ENCODE peak calls at places on chromosomes 16 and 17, in seven cellular contexts. O is GM12865; A is CD8-positive, alpha-beta T cell; M is AG09309; J is heart right ventricle; Y is mucosa of descending colon; E is hepatocyte. R is an unnamed sample.

GRCh38 chr16:28609631-28610594 is at the start of gene SULT1A1:
- DNase-seq in O (no peak), A (no peak), J (peak), E (peak), M (no peak), Y (peak), R (no peak)

GRCh38 chr17:17892009-17892408 is 55.2 kb upstream of the SREBF1 start:
- DNase-seq in J (no peak), M (no peak), Y (no peak), A (no peak), O (no peak), E (no peak), R (no peak)

GRCh38 chr17:62703269-62703775 is 75.9 kb downstream of the MRC2 start:
- DNase-seq in E (no peak), Y (no peak), A (no peak), O (no peak), J (no peak), M (no peak), R (no peak)

GRCh38 chr16:82033006-82033405 is 2.0 kb upstream of the HSD17B2 start:
- DNase-seq in M (no peak), E (no peak), Y (peak), A (no peak), J (no peak), O (no peak), R (no peak)

GRCh38 chr17:57425903-57426574 is 169.7 kb downstream of the MSI2 start:
- DNase-seq in M (no peak), E (no peak), A (no peak), O (peak), Y (no peak), J (no peak), R (no peak)

GRCh38 chr17:44916781-44917241 is 1.5 kb upstream of the GFAP start:
- DNase-seq in J (peak), A (no peak), M (peak), Y (no peak), O (no peak), E (peak), R (no peak)

GRCh38 chr16:30375830-30376229 is 1.2 kb downstream of the MYL11 start:
- DNase-seq in J (no peak), E (no peak), M (no peak), A (no peak), Y (no peak), O (no peak), R (no peak)

GRCh38 chr17:2814499-2815341 is 18.5 kb downstream of the RAP1GAP2 start:
- DNase-seq in M (no peak), Y (peak), E (no peak), J (no peak), A (peak), O (peak), R (no peak)

GRCh38 chr16:12961621-12962020 is 60.2 kb downstream of the SHISA9 start:
- DNase-seq in E (no peak), A (no peak), J (no peak), O (no peak), M (no peak), Y (no peak), R (no peak)

GRCh38 chr17:17305282-17305801 is 2.2 kb downstream of the NT5M start:
- DNase-seq in O (peak), M (no peak), J (no peak), Y (peak), A (peak), E (no peak), R (no peak)

GRCh38 chr16:54931041-54931756 is 534 bp downstream of the IRX5 start:
- DNase-seq in E (peak), O (no peak), M (no peak), J (peak), A (no peak), Y (peak), R (no peak)

GRCh38 chr16:4936991-4937781 is at the start of gene PPL:
- DNase-seq in E (peak), A (no peak), M (no peak), O (peak), Y (peak), J (peak), R (no peak)

GRCh38 chr16:85424260-85425060 is 188.7 kb upstream of the GSE1 start:
- DNase-seq in J (peak), M (no peak), A (peak), Y (peak), E (no peak), O (no peak), R (no peak)

GRCh38 chr17:17075037-17075755 is 32.9 kb downstream of the MPRIP start:
- DNase-seq in J (peak), E (peak), Y (peak), A (no peak), O (no peak), M (peak), R (peak)

GRCh38 chr16:57510016-57510871 is 24.0 kb upstream of the DOK4 start:
- DNase-seq in J (no peak), O (no peak), M (no peak), Y (no peak), A (no peak), E (peak), R (no peak)

GRCh38 chr17:79623786-79624657 is 13.2 kb upstream of the RBFOX3 start:
- DNase-seq in A (no peak), E (no peak), Y (peak), J (no peak), O (no peak), M (no peak), R (no peak)

GRCh38 chr16:57235128-57236092 is 9.6 kb upstream of the ARL2BP start:
- DNase-seq in M (no peak), A (no peak), J (no peak), Y (no peak), O (peak), E (peak), R (no peak)

GRCh38 chr17:48539177-48539576 is 5.7 kb downstream of the HOXB2 start:
- DNase-seq in E (no peak), O (no peak), J (no peak), A (no peak), Y (no peak), M (peak), R (no peak)

GRCh38 chr17:42325026-42325425 is 36.7 kb downstream of the STAT5A start:
- DNase-seq in Y (no peak), E (peak), M (peak), O (no peak), J (no peak), A (no peak), R (peak)

GRCh38 chr17:28170771-28171170 is 128.3 kb downstream of the NLK start:
- DNase-seq in J (no peak), M (no peak), Y (no peak), O (no peak), A (no peak), E (no peak), R (no peak)

GRCh38 chr16:11052080-11052808 is 107.9 kb downstream of the CLEC16A start:
- DNase-seq in A (peak), E (no peak), J (no peak), M (no peak), O (peak), Y (no peak), R (no peak)

GRCh38 chr16:71540-72341 is 690 bp downstream of the RHBDF1 start:
- DNase-seq in A (no peak), Y (peak), M (no peak), E (peak), O (no peak), J (peak), R (no peak)

GRCh38 chr16:13186813-13187212 is 285.4 kb downstream of the SHISA9 start:
- DNase-seq in J (no peak), Y (no peak), A (no peak), M (no peak), O (peak), E (no peak), R (no peak)

GRCh38 chr16:75280331-75280804 is 28.9 kb upstream of the BCAR1 start:
- DNase-seq in A (no peak), M (no peak), J (no peak), E (no peak), O (no peak), Y (no peak), R (no peak)

GRCh38 chr17:33197342-33197741 is 95.8 kb downstream of the ASIC2 start:
- DNase-seq in O (no peak), J (no peak), Y (no peak), M (no peak), A (no peak), E (no peak), R (no peak)

GRCh38 chr17:64683791-64684190 is 21.7 kb upstream of the SMURF2 start:
- DNase-seq in O (no peak), A (no peak), E (no peak), M (no peak), J (no peak), Y (no peak), R (no peak)

GRCh38 chr17:79658811-79659207 is 48.0 kb upstream of the RBFOX3 start:
- DNase-seq in M (no peak), A (no peak), J (no peak), E (peak), O (peak), Y (no peak), R (peak)

GRCh38 chr16:78310990-78311561 is 211.6 kb downstream of the WWOX start:
- DNase-seq in J (no peak), O (no peak), E (no peak), A (no peak), Y (no peak), M (no peak), R (no peak)

GRCh38 chr17:48037924-48038323 is 327 bp upstream of the COPZ2 start:
- DNase-seq in A (no peak), M (no peak), E (no peak), Y (no peak), J (no peak), O (no peak), R (no peak)

GRCh38 chr16:86494565-86495356 is 15.6 kb upstream of the FOXF1 start:
- DNase-seq in M (no peak), J (no peak), Y (no peak), O (no peak), A (no peak), E (no peak), R (no peak)

GRCh38 chr16:86492961-86493639 is 17.2 kb upstream of the FOXF1 start:
- DNase-seq in J (no peak), Y (no peak), M (no peak), A (no peak), E (no peak), O (no peak), R (no peak)

GRCh38 chr16:86495357-86495701 is 15.0 kb upstream of the FOXF1 start:
- DNase-seq in A (no peak), Y (no peak), O (no peak), E (no peak), M (no peak), J (no peak), R (no peak)

GRCh38 chr16:86492267-86492960 is 17.9 kb upstream of the FOXF1 start:
- DNase-seq in A (no peak), E (no peak), M (no peak), J (no peak), O (no peak), Y (no peak), R (no peak)

GRCh38 chr16:86494039-86494564 is 16.2 kb upstream of the FOXF1 start:
- DNase-seq in M (no peak), A (no peak), O (no peak), E (no peak), Y (no peak), J (no peak), R (no peak)
- TF ChIP-seq CTCF in M (no peak), A (no peak), O (no peak), E (no peak), Y (no peak), J (no peak), R (no peak)

DNA sequence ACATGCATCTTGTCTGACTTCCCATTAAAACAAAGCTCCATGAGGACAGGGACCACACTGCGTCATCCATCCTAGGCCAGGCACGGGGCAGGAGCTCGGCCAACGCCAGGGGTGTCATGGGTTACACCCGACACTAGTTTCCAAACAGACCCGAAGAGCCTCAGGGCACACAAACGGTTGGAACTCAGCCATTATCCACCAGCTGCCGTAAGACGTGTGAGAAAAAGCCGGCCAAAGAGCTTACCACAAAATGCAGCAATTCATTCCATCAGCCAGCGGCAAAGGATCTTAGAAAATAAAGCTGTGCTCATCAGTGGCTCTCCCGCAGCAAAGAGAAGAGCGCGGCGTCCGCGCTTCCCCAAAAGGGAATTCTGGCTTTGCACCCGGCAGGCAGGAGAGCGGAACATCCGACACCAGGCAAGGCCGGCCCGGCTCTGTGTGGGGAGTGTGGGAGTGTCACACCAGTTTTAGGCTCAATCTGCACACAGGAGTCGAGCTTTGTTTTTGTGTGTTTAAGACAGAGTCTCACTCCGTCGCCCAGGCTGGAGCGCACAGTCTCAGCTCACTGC is 1.7 kb downstream of the SLC38A8 start:
- DNase-seq in M (peak), Y (no peak), O (no peak), A (no peak), E (no peak), J (no peak), R (peak)
- H3K4me3 ChIP-seq in M (no peak), Y (no peak), O (no peak), A (no peak), E (no peak), J (no peak), R (no peak)

GRCh38 chr16:88924834-88925539 is 52.0 kb downstream of the CBFA2T3 start:
- DNase-seq in O (peak), J (no peak), M (peak), E (peak), A (no peak), Y (no peak), R (peak)
- TF ChIP-seq CTCF in O (peak), J (peak), M (peak), E (peak), A (no peak), Y (no peak), R (peak)

GRCh38 chr17:53118948-53119347 is 703.8 kb upstream of the KIF2B start:
- DNase-seq in Y (no peak), J (no peak), A (no peak), O (no peak), M (no peak), E (no peak), R (no peak)
- H3K4me3 ChIP-seq in Y (no peak), J (no peak), A (no peak), O (no peak), M (no peak), E (no peak), R (no peak)

GRCh38 chr17:39404542-39405378 is 3.3 kb upstream of the FBXL20 start:
- DNase-seq in A (no peak), E (no peak), O (peak), M (peak), Y (no peak), J (no peak), R (peak)
- TF ChIP-seq CTCF in A (no peak), E (no peak), O (no peak), M (no peak), Y (no peak), J (no peak), R (no peak)

DNA sequence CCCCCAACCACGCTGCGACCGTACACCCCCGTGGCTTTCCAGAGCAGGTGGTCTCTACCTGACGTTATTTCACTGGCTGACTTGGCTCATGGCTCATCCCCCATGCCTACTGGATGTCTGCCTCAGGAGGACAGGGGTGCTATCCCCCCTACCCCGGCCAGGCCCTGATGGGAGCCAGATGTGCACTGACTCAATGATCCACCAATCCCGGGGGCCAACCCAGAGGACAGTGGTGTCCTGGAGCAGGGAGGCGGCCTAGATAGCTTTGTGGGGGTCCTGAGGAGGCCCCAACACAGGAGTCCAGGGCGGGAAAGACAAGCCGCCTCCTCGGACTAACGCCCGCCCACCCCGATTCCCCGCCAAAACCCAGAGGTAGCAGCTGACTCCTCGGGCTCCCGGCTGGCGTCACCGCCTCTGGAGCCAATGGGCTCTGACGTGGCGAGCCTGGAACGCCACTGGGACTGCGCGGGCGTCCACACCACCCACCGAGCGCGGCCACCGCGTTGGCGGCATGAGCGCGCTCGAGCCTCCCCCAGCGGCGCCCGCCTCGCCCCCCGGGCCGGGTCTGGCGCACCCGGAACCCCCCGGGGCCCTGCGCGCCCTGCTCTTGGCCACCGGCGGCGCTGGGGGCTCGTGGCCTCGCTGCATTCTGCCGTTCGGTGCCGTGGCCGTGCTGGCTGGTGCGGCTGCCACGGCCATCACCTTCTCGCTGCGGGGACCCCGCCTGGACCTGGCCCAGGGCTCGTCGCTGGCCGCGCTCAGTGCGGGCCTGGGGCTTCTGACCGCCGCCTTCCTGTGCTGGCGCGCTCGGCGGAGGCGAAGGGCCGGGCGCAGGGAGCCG is 3.6 kb upstream of the NTN3 start:
- DNase-seq in M (no peak), J (peak), O (peak), E (peak), Y (peak), A (no peak), R (no peak)
- H3K4me3 ChIP-seq in M (peak), J (peak), O (peak), E (peak), Y (no peak), A (no peak), R (peak)

GRCh38 chr17:81294512-81295030 is 536 bp downstream of the SLC38A10 start:
- DNase-seq in Y (peak), E (peak), M (no peak), O (peak), A (no peak), J (peak), R (no peak)

GRCh38 chr17:81292450-81292849 is 2.7 kb downstream of the SLC38A10 start:
- DNase-seq in E (no peak), A (no peak), M (no peak), O (no peak), J (no peak), Y (no peak), R (no peak)

GRCh38 chr17:81290230-81290629 is 4.9 kb downstream of the SLC38A10 start:
- DNase-seq in Y (no peak), M (no peak), E (no peak), J (no peak), A (no peak), O (no peak), R (no peak)

GRCh38 chr17:81289627-81290026 is 5.5 kb downstream of the SLC38A10 start:
- DNase-seq in M (no peak), O (no peak), Y (no peak), E (no peak), A (no peak), J (no peak), R (no peak)

DNA sequence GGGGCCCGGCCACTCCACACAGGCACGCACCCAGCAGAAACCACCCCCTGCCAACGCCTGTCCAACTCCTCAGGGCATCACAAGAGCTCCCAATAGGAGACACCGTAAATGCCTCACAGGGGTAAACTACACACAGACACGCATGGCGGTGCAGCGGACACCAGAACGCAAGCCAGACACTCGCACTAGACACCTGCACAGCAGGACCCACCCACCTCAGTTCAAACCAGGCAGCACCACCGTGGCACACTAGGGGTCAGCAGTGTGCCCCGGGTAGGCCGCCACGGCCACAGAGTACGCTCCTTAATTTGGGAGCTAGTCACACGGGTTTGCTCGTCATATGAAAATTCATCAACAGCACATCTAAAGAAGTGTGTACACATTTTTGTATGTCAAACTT is 3.4 kb downstream of the SLC38A10 start:
- DNase-seq in A (peak), J (peak), Y (peak), E (peak), O (peak), M (no peak), R (no peak)
- TF ChIP-seq CTCF in A (peak), J (peak), Y (peak), E (peak), O (peak), M (peak), R (peak)